ENCODE peak calls at places on chromosomes 12 and 14, in ten cellular contexts. One of them, this sample, is unnamed.

GRCh38 chr12:10235761-10236631 is 23.3 kb downstream of the GABARAPL1 start:
- DNase-seq in NCI-H1694: no peak
- DNase-seq in mucosa of descending colon: no peak
- DNase-seq in germinal center: peak
- DNase-seq in EL: peak
- DNase-seq in stimulated activated CD8-positive, alpha-beta memory T cell treated with anti-CD3 and anti-CD28 coated beads, Interleukin-7, amount 100 ng/mL, for 4 hours: peak
- DNase-seq in Calu3: peak
- DNase-seq in adrenal gland: no peak
- DNase-seq in tibial artery: no peak
- DNase-seq in cardiac fibroblast: peak
- DNase-seq in this sample: peak

GRCh38 chr14:81382517-81383225 is 17.5 kb downstream of the STON2 start:
- DNase-seq in EL: no peak
- DNase-seq in NCI-H1694: no peak
- DNase-seq in stimulated activated CD8-positive, alpha-beta memory T cell treated with anti-CD3 and anti-CD28 coated beads, Interleukin-7, amount 100 ng/mL, for 4 hours: no peak
- DNase-seq in Calu3: no peak
- DNase-seq in adrenal gland: no peak
- DNase-seq in cardiac fibroblast: no peak
- DNase-seq in tibial artery: no peak
- DNase-seq in germinal center: no peak
- DNase-seq in mucosa of descending colon: no peak
- DNase-seq in this sample: peak

GRCh38 chr12:39912211-39912980 is 193.5 kb downstream of the SLC2A13 start:
- DNase-seq in germinal center: no peak
- DNase-seq in NCI-H1694: no peak
- DNase-seq in EL: no peak
- DNase-seq in Calu3: peak
- DNase-seq in stimulated activated CD8-positive, alpha-beta memory T cell treated with anti-CD3 and anti-CD28 coated beads, Interleukin-7, amount 100 ng/mL, for 4 hours: no peak
- DNase-seq in mucosa of descending colon: peak
- DNase-seq in tibial artery: no peak
- DNase-seq in adrenal gland: peak
- DNase-seq in cardiac fibroblast: no peak
- DNase-seq in this sample: peak

GRCh38 chr14:63677891-63678379 is 36.3 kb upstream of the WDR89 start:
- DNase-seq in stimulated activated CD8-positive, alpha-beta memory T cell treated with anti-CD3 and anti-CD28 coated beads, Interleukin-7, amount 100 ng/mL, for 4 hours: no peak
- DNase-seq in Calu3: no peak
- DNase-seq in adrenal gland: no peak
- DNase-seq in EL: peak
- DNase-seq in NCI-H1694: no peak
- DNase-seq in mucosa of descending colon: no peak
- DNase-seq in germinal center: no peak
- DNase-seq in cardiac fibroblast: peak
- DNase-seq in tibial artery: no peak
- DNase-seq in this sample: peak

GRCh38 chr12:3336606-3337311 is 154.2 kb upstream of the PRMT8 start:
- DNase-seq in mucosa of descending colon: no peak
- DNase-seq in Calu3: no peak
- DNase-seq in EL: no peak
- DNase-seq in NCI-H1694: no peak
- DNase-seq in germinal center: no peak
- DNase-seq in stimulated activated CD8-positive, alpha-beta memory T cell treated with anti-CD3 and anti-CD28 coated beads, Interleukin-7, amount 100 ng/mL, for 4 hours: no peak
- DNase-seq in adrenal gland: no peak
- DNase-seq in tibial artery: no peak
- DNase-seq in cardiac fibroblast: no peak
- DNase-seq in this sample: peak

GRCh38 chr12:20142956-20143355 is 225.4 kb upstream of the PDE3A start:
- DNase-seq in mucosa of descending colon: no peak
- DNase-seq in stimulated activated CD8-positive, alpha-beta memory T cell treated with anti-CD3 and anti-CD28 coated beads, Interleukin-7, amount 100 ng/mL, for 4 hours: no peak
- DNase-seq in EL: no peak
- DNase-seq in germinal center: no peak
- DNase-seq in cardiac fibroblast: no peak
- DNase-seq in NCI-H1694: peak
- DNase-seq in Calu3: no peak
- DNase-seq in tibial artery: no peak
- DNase-seq in adrenal gland: no peak
- DNase-seq in this sample: no peak

GRCh38 chr14:22837750-22838538 is 1.6 kb downstream of the MMP14 start:
- DNase-seq in adrenal gland: peak
- DNase-seq in stimulated activated CD8-positive, alpha-beta memory T cell treated with anti-CD3 and anti-CD28 coated beads, Interleukin-7, amount 100 ng/mL, for 4 hours: no peak
- DNase-seq in mucosa of descending colon: peak
- DNase-seq in cardiac fibroblast: peak
- DNase-seq in NCI-H1694: no peak
- DNase-seq in germinal center: no peak
- DNase-seq in Calu3: no peak
- DNase-seq in tibial artery: peak
- DNase-seq in EL: peak
- DNase-seq in this sample: peak

GRCh38 chr14:105534586-105534985 is 8.2 kb downstream of the TMEM121 start:
- DNase-seq in stimulated activated CD8-positive, alpha-beta memory T cell treated with anti-CD3 and anti-CD28 coated beads, Interleukin-7, amount 100 ng/mL, for 4 hours: no peak
- DNase-seq in tibial artery: no peak
- DNase-seq in mucosa of descending colon: no peak
- DNase-seq in germinal center: no peak
- DNase-seq in EL: no peak
- DNase-seq in Calu3: no peak
- DNase-seq in cardiac fibroblast: no peak
- DNase-seq in NCI-H1694: no peak
- DNase-seq in adrenal gland: no peak
- DNase-seq in this sample: no peak

GRCh38 chr12:28268830-28269229 is 78.6 kb downstream of the CCDC91 start:
- DNase-seq in cardiac fibroblast: no peak
- DNase-seq in NCI-H1694: no peak
- DNase-seq in tibial artery: no peak
- DNase-seq in germinal center: no peak
- DNase-seq in mucosa of descending colon: no peak
- DNase-seq in EL: no peak
- DNase-seq in stimulated activated CD8-positive, alpha-beta memory T cell treated with anti-CD3 and anti-CD28 coated beads, Interleukin-7, amount 100 ng/mL, for 4 hours: no peak
- DNase-seq in Calu3: no peak
- DNase-seq in adrenal gland: no peak
- DNase-seq in this sample: no peak

GRCh38 chr14:91509083-91509877 is 830 bp downstream of the PPP4R3A start:
- DNase-seq in cardiac fibroblast: peak
- DNase-seq in tibial artery: no peak
- DNase-seq in Calu3: peak
- DNase-seq in germinal center: peak
- DNase-seq in NCI-H1694: peak
- DNase-seq in EL: peak
- DNase-seq in mucosa of descending colon: peak
- DNase-seq in stimulated activated CD8-positive, alpha-beta memory T cell treated with anti-CD3 and anti-CD28 coated beads, Interleukin-7, amount 100 ng/mL, for 4 hours: no peak
- DNase-seq in adrenal gland: peak
- DNase-seq in this sample: no peak

GRCh38 chr14:64612021-64612380 is 62.2 kb downstream of the PPP1R36 start:
- DNase-seq in Calu3: no peak
- DNase-seq in tibial artery: no peak
- DNase-seq in cardiac fibroblast: peak
- DNase-seq in NCI-H1694: no peak
- DNase-seq in EL: peak
- DNase-seq in adrenal gland: no peak
- DNase-seq in germinal center: no peak
- DNase-seq in mucosa of descending colon: no peak
- DNase-seq in stimulated activated CD8-positive, alpha-beta memory T cell treated with anti-CD3 and anti-CD28 coated beads, Interleukin-7, amount 100 ng/mL, for 4 hours: no peak
- DNase-seq in this sample: peak

GRCh38 chr12:1776139-1776975 is 44.0 kb upstream of the LRTM2 start:
- DNase-seq in adrenal gland: peak
- DNase-seq in germinal center: no peak
- DNase-seq in mucosa of descending colon: no peak
- DNase-seq in Calu3: no peak
- DNase-seq in EL: peak
- DNase-seq in cardiac fibroblast: peak
- DNase-seq in NCI-H1694: peak
- DNase-seq in stimulated activated CD8-positive, alpha-beta memory T cell treated with anti-CD3 and anti-CD28 coated beads, Interleukin-7, amount 100 ng/mL, for 4 hours: no peak
- DNase-seq in tibial artery: no peak
- DNase-seq in this sample: peak

GRCh38 chr14:50954811-50955372 is 10.6 kb upstream of the PYGL start:
- DNase-seq in cardiac fibroblast: peak
- DNase-seq in germinal center: peak
- DNase-seq in EL: peak
- DNase-seq in Calu3: no peak
- DNase-seq in tibial artery: no peak
- DNase-seq in adrenal gland: no peak
- DNase-seq in mucosa of descending colon: no peak
- DNase-seq in NCI-H1694: peak
- DNase-seq in stimulated activated CD8-positive, alpha-beta memory T cell treated with anti-CD3 and anti-CD28 coated beads, Interleukin-7, amount 100 ng/mL, for 4 hours: no peak
- DNase-seq in this sample: peak